ENCODE peak calls at places on chromosomes 5 and 9, in seven cellular contexts. U, M, P, A, I, D and Y are unnamed samples.

GRCh38 chr9:129008986-129009583 is 19.0 kb downstream of the SH3GLB2 start:
- DNase-seq in U (no peak), M (peak), P (peak), A (no peak), I (no peak), D (no peak), Y (no peak)

GRCh38 chr9:129584136-129584535 is 36.8 kb downstream of the C9orf50 start:
- DNase-seq in U (peak), M (peak), P (peak), A (peak), I (peak), D (peak), Y (peak)

GRCh38 chr9:33294670-33295432 is 4.5 kb downstream of the NFX1 start:
- DNase-seq in U (no peak), M (no peak), P (no peak), A (no peak), I (no peak), D (no peak), Y (no peak)

GRCh38 chr5:55140908-55141665 is 18.9 kb upstream of the GPX8 start:
- DNase-seq in U (no peak), M (no peak), P (no peak), A (no peak), I (no peak), D (no peak), Y (no peak)

GRCh38 chr5:111232311-111233049 is 8.3 kb downstream of the CAMK4 start:
- DNase-seq in U (no peak), M (no peak), P (no peak), A (peak), I (no peak), D (no peak), Y (no peak)

GRCh38 chr5:150391064-150391834 is 21.5 kb downstream of the CD74 start:
- DNase-seq in U (no peak), M (no peak), P (no peak), A (no peak), I (no peak), D (no peak), Y (no peak)

GRCh38 chr5:156888520-156888919 is 38.4 kb downstream of the PPP1R2B start:
- DNase-seq in U (no peak), M (no peak), P (no peak), A (no peak), I (no peak), D (no peak), Y (no peak)

GRCh38 chr5:178460598-178461425 is 129.4 kb downstream of the COL23A1 start:
- DNase-seq in U (peak), M (peak), P (peak), A (peak), I (peak), D (no peak), Y (peak)

GRCh38 chr9:79868532-79869189 is 296.9 kb downstream of the TLE4 start:
- DNase-seq in U (no peak), M (no peak), P (no peak), A (no peak), I (peak), D (no peak), Y (no peak)

GRCh38 chr5:106454651-106455415 is 1215.9 kb downstream of the EFNA5 start:
- DNase-seq in U (peak), M (no peak), P (no peak), A (no peak), I (peak), D (peak), Y (no peak)

GRCh38 chr9:71079451-71079850 is 42.0 kb downstream of the TRPM3 start:
- DNase-seq in U (no peak), M (no peak), P (no peak), A (no peak), I (no peak), D (peak), Y (no peak)

GRCh38 chr5:143739741-143740140 is 72.2 kb upstream of the HMHB1 start:
- DNase-seq in U (no peak), M (no peak), P (no peak), A (no peak), I (no peak), D (no peak), Y (no peak)

GRCh38 chr5:43483210-43484048 is at the start of gene TMEM267:
- DNase-seq in U (peak), M (peak), P (peak), A (peak), I (peak), D (peak), Y (peak)

GRCh38 chr5:110625376-110625999 is 101.0 kb downstream of the TMEM232 start:
- DNase-seq in U (peak), M (no peak), P (no peak), A (peak), I (peak), D (peak), Y (peak)

GRCh38 chr9:134708672-134709038 is 67.1 kb downstream of the COL5A1 start:
- DNase-seq in U (no peak), M (no peak), P (peak), A (no peak), I (no peak), D (no peak), Y (no peak)

GRCh38 chr9:127595606-127596005 is 16.5 kb upstream of the STXBP1 start:
- DNase-seq in U (no peak), M (no peak), P (no peak), A (no peak), I (no peak), D (no peak), Y (no peak)

GRCh38 chr9:113011911-113012381 is at the start of gene ZNF883:
- DNase-seq in U (peak), M (peak), P (peak), A (peak), I (no peak), D (peak), Y (peak)

GRCh38 chr5:168603776-168604175 is 24.6 kb upstream of the PANK3 start:
- DNase-seq in U (no peak), M (no peak), P (no peak), A (no peak), I (no peak), D (peak), Y (no peak)

GRCh38 chr9:126052791-126053190 is 273.8 kb upstream of the MVB12B start:
- DNase-seq in U (no peak), M (no peak), P (peak), A (no peak), I (no peak), D (no peak), Y (no peak)

GRCh38 chr5:569868-570361 is 42.2 kb upstream of the CEP72 start:
- DNase-seq in U (no peak), M (no peak), P (no peak), A (no peak), I (no peak), D (no peak), Y (no peak)

GRCh38 chr5:142856269-142856668 is 86.1 kb downstream of the ARHGAP26 start:
- DNase-seq in U (no peak), M (no peak), P (no peak), A (no peak), I (no peak), D (no peak), Y (no peak)

GRCh38 chr9:4642351-4642750 is 19.7 kb upstream of the PLPP6 start:
- DNase-seq in U (no peak), M (no peak), P (no peak), A (no peak), I (no peak), D (no peak), Y (no peak)

GRCh38 chr9:36862206-36863145 is 171.6 kb downstream of the PAX5 start:
- DNase-seq in U (peak), M (peak), P (peak), A (no peak), I (no peak), D (peak), Y (no peak)

GRCh38 chr9:29697011-29697410 is 2123.7 kb upstream of the C9orf72 start:
- DNase-seq in U (no peak), M (no peak), P (no peak), A (no peak), I (no peak), D (peak), Y (no peak)

GRCh38 chr5:148005788-148006520 is 57.8 kb upstream of the SPINK5 start:
- DNase-seq in U (peak), M (no peak), P (no peak), A (no peak), I (peak), D (peak), Y (no peak)

GRCh38 chr5:141874262-141874964 is 3.8 kb downstream of the PCDH1 start:
- DNase-seq in U (no peak), M (peak), P (no peak), A (no peak), I (no peak), D (no peak), Y (no peak)

GRCh38 chr5:111559680-111560079 is 47.3 kb upstream of the STARD4 start:
- DNase-seq in U (no peak), M (no peak), P (no peak), A (no peak), I (no peak), D (no peak), Y (no peak)

GRCh38 chr5:88743231-88743879 is 139.6 kb downstream of the MEF2C start:
- DNase-seq in U (no peak), M (no peak), P (no peak), A (no peak), I (no peak), D (peak), Y (no peak)

GRCh38 chr5:82381591-82381990 is 103.4 kb upstream of the RPS23 start:
- DNase-seq in U (no peak), M (no peak), P (no peak), A (no peak), I (no peak), D (no peak), Y (no peak)

GRCh38 chr5:131198625-131199024 is 27.9 kb downstream of the LYRM7 start:
- DNase-seq in U (no peak), M (no peak), P (no peak), A (no peak), I (no peak), D (peak), Y (no peak)